ENCODE peak calls at places on chromosomes 2 and 18, in seven cellular contexts. X is AG04449, K is A549, I is dorsolateral prefrontal cortex, A is Peyer's patch, Q is K562, N is NB4. T is an unnamed sample.

GRCh38 chr2:130818809-130819208 is 17.9 kb upstream of the ARHGEF4 start:
- DNase-seq in X (no peak), K (no peak), I (no peak), A (no peak), Q (no peak), N (no peak), T (no peak)

GRCh38 chr2:240160291-240161086 is 20.0 kb upstream of the OTOS start:
- DNase-seq in X (no peak), K (no peak), I (no peak), A (no peak), Q (no peak), N (no peak), T (peak; percentile 32)

GRCh38 chr2:218880749-218881594 is at the start of gene WNT10A:
- DNase-seq in X (no peak), K (no peak), I (no peak), A (no peak), Q (no peak), N (no peak), T (no peak)

GRCh38 chr18:23629444-23629946 is 33.2 kb downstream of the ANKRD29 start:
- DNase-seq in X (no peak), K (peak; percentile 61), I (no peak), A (peak; percentile 77), Q (no peak), N (no peak), T (peak; percentile 89)

GRCh38 chr2:221780281-221780688 is 208.2 kb upstream of the EPHA4 start:
- DNase-seq in X (no peak), K (no peak), I (no peak), A (no peak), Q (no peak), N (no peak), T (no peak)

GRCh38 chr2:205704101-205704741 is 21.9 kb downstream of the NRP2 start:
- DNase-seq in X (no peak), K (no peak), I (no peak), A (no peak), Q (no peak), N (no peak), T (no peak)

GRCh38 chr2:10811552-10811951 is 1.0 kb downstream of the PDIA6 start:
- DNase-seq in X (no peak), K (no peak), I (no peak), A (no peak), Q (no peak), N (peak; percentile 34), T (no peak)

GRCh38 chr2:25341031-25341727 is 546 bp downstream of the DNMT3A start:
- DNase-seq in X (no peak), K (no peak), I (no peak), A (no peak), Q (peak; percentile 66), N (peak; percentile 61), T (no peak)

GRCh38 chr18:57816208-57816999 is 13.3 kb upstream of the ATP8B1 start:
- DNase-seq in X (no peak), K (no peak), I (no peak), A (peak; percentile 40), Q (no peak), N (no peak), T (no peak)

GRCh38 chr2:15657759-15658158 is 66.1 kb downstream of the DDX1 start:
- DNase-seq in X (no peak), K (no peak), I (no peak), A (no peak), Q (no peak), N (no peak), T (no peak)

GRCh38 chr2:8657423-8658062 is 24.3 kb upstream of the ID2 start:
- DNase-seq in X (no peak), K (no peak), I (peak; percentile 35), A (no peak), Q (no peak), N (no peak), T (no peak)

GRCh38 chr2:156466739-156467405 is 30.7 kb downstream of the GPD2 start:
- DNase-seq in X (no peak), K (no peak), I (no peak), A (peak; percentile 55), Q (no peak), N (no peak), T (no peak)

GRCh38 chr2:30765226-30765625 is 42.0 kb downstream of the CAPN13 start:
- DNase-seq in X (no peak), K (no peak), I (no peak), A (peak; percentile 31), Q (no peak), N (no peak), T (no peak)

GRCh38 chr2:407630-408029 is 119.7 kb upstream of the ALKAL2 start:
- DNase-seq in X (no peak), K (no peak), I (no peak), A (no peak), Q (no peak), N (no peak), T (no peak)

GRCh38 chr2:58131191-58132011 is 84.8 kb downstream of the VRK2 start:
- DNase-seq in X (no peak), K (no peak), I (no peak), A (no peak), Q (no peak), N (peak; percentile 13), T (no peak)

GRCh38 chr2:21363364-21363763 is 239.6 kb downstream of the TDRD15 start:
- DNase-seq in X (no peak), K (no peak), I (no peak), A (no peak), Q (no peak), N (no peak), T (no peak)

DNA sequence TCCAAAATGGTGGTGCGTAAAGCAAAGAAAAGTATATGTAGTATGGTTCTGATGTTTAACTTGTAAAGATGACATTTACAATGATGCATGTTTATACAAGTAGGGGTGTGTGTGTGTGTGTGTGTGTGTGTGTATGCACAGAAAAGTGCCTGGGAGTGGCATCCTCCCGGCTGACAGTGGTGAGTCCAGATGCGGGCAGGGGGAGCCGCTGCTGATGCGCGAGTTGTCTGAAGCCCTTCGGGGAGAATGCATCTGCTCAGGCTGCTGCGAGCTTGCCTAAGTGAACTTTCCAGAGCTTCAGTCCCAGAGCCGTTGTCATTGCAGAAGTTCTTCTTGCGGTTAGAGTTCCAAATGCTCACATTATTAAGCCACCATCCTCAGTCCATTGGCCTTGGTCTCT is 429.7 kb upstream of the HS6ST1 start:
- DNase-seq in X (no peak), K (no peak), I (no peak), A (no peak), Q (no peak), N (no peak), T (no peak)
- H3K4me3 ChIP-seq in X (no peak overlapping the region), K (no peak overlapping the region), I (no peak overlapping the region), A (no peak overlapping the region), Q (no peak overlapping the region), N (no peak overlapping the region), T (no peak overlapping the region)

DNA sequence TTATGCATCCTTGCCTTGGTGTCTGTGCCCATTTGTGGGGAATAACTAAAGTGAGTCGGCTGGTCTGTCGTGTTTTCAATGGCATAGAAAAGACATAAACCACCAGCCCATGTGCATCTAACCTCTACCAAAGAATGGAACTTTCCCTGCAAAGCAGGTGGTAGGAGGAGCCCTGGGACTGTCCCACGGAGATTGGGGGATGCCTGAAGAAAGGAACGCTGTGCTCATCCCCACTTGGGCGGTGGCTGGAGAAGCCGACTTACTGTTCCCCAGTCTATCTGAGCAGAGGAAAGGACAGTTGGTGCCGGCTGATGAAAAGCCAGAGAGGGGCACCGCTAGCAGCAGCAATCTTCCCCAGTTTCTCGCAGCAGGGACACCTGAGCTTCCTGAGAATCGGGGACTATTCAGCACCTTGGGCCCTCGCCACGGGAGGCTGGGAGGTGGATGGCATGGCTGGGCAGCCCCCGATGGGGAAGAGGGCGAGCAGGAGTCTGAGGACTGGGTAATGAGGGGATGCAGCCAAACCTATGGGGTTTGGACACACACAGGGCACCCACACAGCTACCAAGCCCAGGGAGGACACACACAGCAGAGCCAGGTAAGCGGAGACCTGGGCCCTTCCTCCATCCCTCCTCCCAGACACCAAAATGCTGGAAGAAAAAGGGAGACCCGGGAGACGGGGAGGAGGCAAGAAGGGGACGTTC is 53.7 kb upstream of the AGAP1 start:
- DNase-seq in X (no peak), K (no peak), I (no peak), A (no peak), Q (no peak), N (no peak), T (no peak)
- H3K4me3 ChIP-seq in X (no peak overlapping the region), K (no peak overlapping the region), I (no peak overlapping the region), A (no peak overlapping the region), Q (no peak overlapping the region), N (no peak overlapping the region), T (no peak overlapping the region)

DNA sequence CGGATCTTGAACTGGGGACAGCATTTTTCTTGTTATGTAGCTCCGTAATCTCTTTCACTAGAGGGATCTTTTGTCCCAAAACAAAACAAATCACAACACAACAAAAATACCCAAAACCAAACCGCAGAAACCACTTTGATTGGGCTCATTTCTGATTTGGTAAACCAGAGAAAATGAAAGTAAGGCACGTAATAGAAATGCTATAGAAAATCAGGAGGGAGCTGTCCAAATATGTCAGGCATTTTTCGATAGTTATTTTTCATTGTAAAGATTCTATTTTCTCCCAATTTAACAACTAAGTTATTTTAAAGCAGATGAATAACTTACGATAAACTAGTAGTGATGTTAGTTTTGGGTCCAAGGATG is 406.5 kb downstream of the XIRP2 start:
- DNase-seq in X (no peak), K (no peak), I (no peak), A (no peak), Q (no peak), N (no peak), T (no peak)
- H3K4me3 ChIP-seq in X (peak overlapping the region; percentile 68), K (no peak overlapping the region), I (peak overlapping the region; percentile 85), A (peak overlapping the region; percentile 72), Q (no peak overlapping the region), N (no peak overlapping the region), T (no peak overlapping the region)

GRCh38 chr2:237411683-237412349 is 2.1 kb downstream of the COL6A3 start:
- DNase-seq in X (no peak), K (no peak), I (no peak), A (peak; percentile 51), Q (no peak), N (no peak), T (no peak)
- H3K4me3 ChIP-seq in X (peak overlapping the region; percentile 95), K (no peak overlapping the region), I (no peak overlapping the region), A (peak overlapping the region; percentile 52), Q (no peak overlapping the region), N (no peak overlapping the region), T (peak overlapping the region; percentile 27)

GRCh38 chr2:107529146-107529545 is 297.5 kb upstream of the RGPD4 start:
- DNase-seq in X (no peak), K (no peak), I (no peak), A (no peak), Q (no peak), N (no peak), T (no peak)
- H3K4me3 ChIP-seq in X (no peak overlapping the region), K (no peak overlapping the region), I (no peak overlapping the region), A (no peak overlapping the region), Q (no peak overlapping the region), N (no peak overlapping the region), T (no peak overlapping the region)

DNA sequence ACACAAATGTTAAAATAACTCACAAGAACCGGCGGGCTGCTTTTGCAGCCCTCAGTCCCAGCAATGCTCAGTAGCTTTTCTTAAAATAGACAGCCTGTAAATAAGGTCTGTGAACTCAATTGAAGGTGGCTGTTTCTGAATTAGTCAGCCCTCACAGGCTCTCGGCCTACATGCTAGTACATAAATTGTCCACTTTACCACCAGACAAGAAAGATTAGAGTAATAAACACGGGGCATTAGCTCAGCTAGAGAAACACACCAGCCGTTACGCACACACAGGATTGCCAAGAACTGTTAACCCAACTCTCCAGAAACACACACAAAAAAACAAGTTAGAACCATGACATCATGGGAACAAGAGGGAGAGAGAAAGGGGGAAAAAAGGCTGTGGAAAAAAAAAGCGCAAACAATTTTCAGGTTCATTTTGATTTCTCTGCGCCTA is 89.2 kb downstream of the ZEB2 start:
- DNase-seq in X (no peak), K (no peak), I (peak; percentile 45), A (peak; percentile 54), Q (no peak), N (no peak), T (no peak)
- H3K4me3 ChIP-seq in X (no peak overlapping the region), K (no peak overlapping the region), I (peak overlapping the region; percentile 61), A (no peak overlapping the region), Q (no peak overlapping the region), N (no peak overlapping the region), T (no peak overlapping the region)

GRCh38 chr2:106885981-106886915 is at the start of gene ST6GAL2:
- DNase-seq in X (no peak), K (peak; percentile 18), I (peak; percentile 83), A (no peak), Q (no peak), N (no peak), T (no peak)
- H3K4me3 ChIP-seq in X (peak within 1 kb of the TSS; percentile 52), K (peak within 1 kb of the TSS; percentile 78), I (peak within 1 kb of the TSS; percentile 67), A (peak within 1 kb of the TSS; percentile 48), Q (no peak within 1 kb of the TSS), N (no peak within 1 kb of the TSS), T (peak within 1 kb of the TSS; percentile 43)